ENCODE peak calls at places on chromosomes 5 and 9, in seven cellular contexts. I is substantia nigra, F is HCT116, S is ELR, C is aorta, D is ureter, T is brain microvascular endothelial cell. A is an unnamed sample.

GRCh38 chr9:108022246-108022935 is 532.8 kb upstream of the KLF4 start:
- DNase-seq in D (no peak), T (no peak), F (no peak), C (no peak), I (no peak), S (no peak), A (no peak)

GRCh38 chr5:90287031-90287430 is 122.5 kb downstream of the CETN3 start:
- DNase-seq in S (no peak), F (no peak), T (no peak), D (no peak), I (no peak), C (no peak), A (no peak)

GRCh38 chr5:138705567-138705966 is 47.7 kb upstream of the CTNNA1 start:
- DNase-seq in S (no peak), D (no peak), C (no peak), F (no peak), I (no peak), T (no peak), A (no peak)

GRCh38 chr5:108681079-108681921 is 66.4 kb upstream of the FER start:
- DNase-seq in C (no peak), I (peak; percentile 2), F (peak; percentile 51), S (peak; percentile 73), T (peak; percentile 71), D (peak; percentile 50), A (peak; percentile 56)

GRCh38 chr5:1437452-1437851 is 7.8 kb downstream of the SLC6A3 start:
- DNase-seq in S (peak; percentile 59), T (no peak), I (no peak), D (peak; percentile 1), F (peak; percentile 4), C (peak; percentile 47), A (peak; percentile 40)

GRCh38 chr5:69136296-69136695 is 30.7 kb upstream of the CCNB1 start:
- DNase-seq in D (no peak), T (no peak), S (no peak), I (no peak), C (no peak), F (no peak), A (no peak)

GRCh38 chr9:73158723-73159122 is 7.1 kb downstream of the ANXA1 start:
- DNase-seq in S (no peak), C (no peak), T (no peak), I (no peak), F (no peak), D (no peak), A (peak; percentile 75)

GRCh38 chr5:26104175-26104574 is 934.2 kb downstream of the CDH9 start:
- DNase-seq in D (no peak), C (no peak), S (no peak), T (no peak), I (no peak), F (no peak), A (no peak)

GRCh38 chr5:119088438-119088837 is 17.6 kb downstream of the DMXL1 start:
- DNase-seq in I (no peak), F (no peak), T (no peak), C (no peak), S (no peak), D (no peak), A (no peak)